ENCODE peak calls at places on chromosomes 6 and 20, in five cellular contexts. P, R, F, A and Y are unnamed samples. For H3K4me1, the result is how much of the 10 kb centered on the place peaks cover.

GRCh38 chr20:59598625-59599310 is 5.6 kb upstream of the PHACTR3 start:
- ATAC-seq in P (no peak), R (peak), F (peak), A (peak), Y (no peak)

GRCh38 chr6:118875672-118876071 is 18.3 kb upstream of the ASF1A start:
- ATAC-seq in P (no peak), R (no peak), F (no peak), A (no peak), Y (no peak)

GRCh38 chr20:58366016-58366415 is 23.0 kb upstream of the VAPB start:
- ATAC-seq in P (no peak), R (no peak), F (no peak), A (no peak), Y (no peak)

GRCh38 chr6:166507380-166507779 is 79.1 kb downstream of the RAMACL start:
- ATAC-seq in P (no peak), R (no peak), F (no peak), A (peak), Y (no peak)

GRCh38 chr6:138372711-138373463 is 4.8 kb upstream of the SMIM28 start:
- ATAC-seq in P (no peak), R (no peak), F (peak), A (no peak), Y (no peak)

GRCh38 chr20:41175727-41176330 is 38.5 kb downstream of the PLCG1 start:
- ATAC-seq in P (no peak), R (no peak), F (no peak), A (peak), Y (no peak)

GRCh38 chr6:51598171-51598570 is 489.2 kb downstream of the PKHD1 start:
- ATAC-seq in P (no peak), R (no peak), F (no peak), A (no peak), Y (no peak)

GRCh38 chr6:44166116-44166515 is 7.5 kb downstream of the CAPN11 start:
- ATAC-seq in P (no peak), R (no peak), F (no peak), A (no peak), Y (no peak)

GRCh38 chr6:11434565-11435326 is 102.8 kb upstream of the TMEM170B start:
- ATAC-seq in P (peak), R (peak), F (no peak), A (peak), Y (peak)

GRCh38 chr6:90463359-90463758 is 123.5 kb downstream of the MAP3K7 start:
- ATAC-seq in P (no peak), R (no peak), F (no peak), A (no peak), Y (no peak)

GRCh38 chr20:23361651-23362391 is at the start of gene GZF1:
- ATAC-seq in P (peak), R (peak), F (peak), A (peak), Y (peak)
- TF ChIP-seq CTCF in P (no peak), R (no peak), F (no peak), A (no peak), Y (no peak)

DNA sequence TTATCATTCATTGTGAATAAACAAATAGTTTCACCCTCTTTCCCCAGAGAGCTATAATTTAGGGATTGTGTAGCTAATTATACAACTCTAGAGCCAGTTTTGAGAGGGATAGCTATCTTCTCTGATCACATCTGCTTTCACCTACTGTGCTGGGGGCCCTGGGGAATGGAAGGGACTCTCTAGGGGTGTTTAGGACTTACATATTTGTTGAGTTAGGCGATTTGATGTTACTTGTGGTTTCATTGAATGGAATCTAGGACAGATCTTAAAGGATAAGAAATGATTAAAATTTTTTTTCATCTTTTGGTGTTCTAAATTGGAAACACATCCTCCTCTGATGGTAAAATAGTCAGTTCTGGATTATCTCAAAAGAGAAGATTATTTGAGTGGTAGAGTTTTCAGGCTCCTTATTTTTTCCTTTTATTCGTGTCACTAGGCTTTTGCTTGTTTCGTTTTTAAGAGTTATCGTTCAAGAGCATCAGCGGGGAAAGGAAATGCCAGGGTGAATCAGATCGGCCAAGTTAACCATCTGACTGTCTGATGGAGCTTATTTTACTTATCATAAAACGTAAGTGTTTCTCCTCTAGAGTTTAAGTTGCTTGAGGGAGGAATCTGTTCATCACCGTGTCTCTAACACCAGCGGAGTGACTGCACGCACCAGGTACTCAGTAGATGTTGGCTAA is 236.7 kb downstream of the FARS2 start:
- ATAC-seq in P (peak), R (no peak), F (no peak), A (no peak), Y (no peak)
- H3K4me1 ChIP-seq in P (under half), R (under half), F (under half), A (under half), Y (under half)

DNA sequence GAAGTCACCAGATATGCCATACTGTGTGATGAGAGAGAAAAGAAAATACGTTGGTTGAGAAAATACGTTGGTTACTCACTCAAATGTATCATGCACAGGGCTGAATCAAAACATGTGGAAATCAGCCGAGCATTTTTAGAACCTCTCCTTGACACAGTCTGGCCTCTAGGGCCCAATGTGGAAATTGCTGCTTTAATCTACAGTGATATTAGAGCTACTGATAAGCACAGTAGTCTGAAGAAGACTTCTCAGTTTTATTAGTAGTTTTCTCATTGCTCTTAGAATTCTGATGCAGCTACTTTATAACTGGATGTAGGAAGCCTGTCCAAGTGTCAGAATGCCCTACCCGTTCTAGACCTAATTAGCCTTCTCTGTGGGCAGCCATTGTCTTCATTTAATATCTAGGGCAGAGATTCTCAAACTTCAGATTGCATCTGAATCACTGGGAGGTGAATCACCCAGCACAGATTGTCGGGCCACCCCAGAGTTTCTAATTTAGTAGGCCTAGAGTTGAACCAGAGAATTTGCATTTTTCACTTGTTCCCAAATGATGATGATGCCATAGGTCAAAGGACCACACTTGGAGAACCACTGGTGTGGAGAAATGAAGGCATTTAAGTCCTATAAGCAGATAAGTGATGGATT is 229.1 kb downstream of the PLCB1 start:
- ATAC-seq in P (peak), R (no peak), F (peak), A (peak), Y (peak)
- TF ChIP-seq CTCF in P (no peak), R (no peak), F (no peak), A (peak), Y (no peak)

GRCh38 chr6:20707166-20707485 is 172.9 kb downstream of the CDKAL1 start:
- ATAC-seq in P (no peak), R (peak), F (no peak), A (no peak), Y (no peak)
- H3K4me1 ChIP-seq in P (under half), R (under half), F (under half), A (under half), Y (under half)